ENCODE peak calls at places on chromosomes 12 and 14, in nine cellular contexts. W is tibial nerve, O is prostate gland, K is kidney, A is heart right ventricle, H is cardiac muscle cell, P is keratinocyte, L is HCT116, T is neural progenitor cell. B is an unnamed sample. For H3K4me1, the result is how much of the 10 kb centered on the place peaks cover.

GRCh38 chr12:39392154-39392925 is 50.6 kb downstream of the KIF21A start:
- DNase-seq in W (no peak), O (no peak), K (no peak), A (no peak), H (no peak), P (no peak), L (no peak), T (no peak), B (no peak)

GRCh38 chr14:61940669-61941420 is 178.6 kb downstream of the SNAPC1 start:
- DNase-seq in W (no peak), O (no peak), K (no peak), A (no peak), H (no peak), P (no peak), L (no peak), T (peak), B (peak)

GRCh38 chr14:34018564-34019244 is 67.8 kb upstream of the EGLN3 start:
- DNase-seq in W (peak), O (no peak), K (no peak), A (peak), H (no peak), P (no peak), L (no peak), T (no peak), B (no peak)

GRCh38 chr14:93175492-93175891 is 9.2 kb downstream of the MOAP1 start:
- DNase-seq in W (no peak), O (no peak), K (no peak), A (no peak), H (no peak), P (no peak), L (no peak), T (no peak), B (no peak)

GRCh38 chr12:67452119-67452805 is 183.1 kb downstream of the CAND1 start:
- DNase-seq in W (no peak), O (no peak), K (no peak), A (no peak), H (no peak), P (no peak), L (no peak), T (no peak), B (no peak)

GRCh38 chr14:95931384-95931783 is 54.8 kb downstream of the TUNAR start:
- DNase-seq in W (no peak), O (no peak), K (no peak), A (no peak), H (no peak), P (no peak), L (no peak), T (no peak), B (no peak)

GRCh38 chr14:75340921-75341320 is 62.3 kb downstream of the FOS start:
- DNase-seq in W (peak), O (peak), K (peak), A (peak), H (no peak), P (no peak), L (no peak), T (no peak), B (no peak)

GRCh38 chr12:39011161-39011560 is 105.8 kb upstream of the CPNE8 start:
- DNase-seq in W (no peak), O (no peak), K (no peak), A (no peak), H (no peak), P (no peak), L (no peak), T (no peak), B (no peak)

GRCh38 chr14:60753264-60754126 is 18.9 kb downstream of the MNAT1 start:
- DNase-seq in W (no peak), O (no peak), K (no peak), A (no peak), H (no peak), P (no peak), L (no peak), T (no peak), B (no peak)

GRCh38 chr12:47824198-47824597 is 4.5 kb upstream of the HDAC7 start:
- DNase-seq in W (no peak), O (no peak), K (no peak), A (no peak), H (no peak), P (no peak), L (no peak), T (no peak), B (no peak)

GRCh38 chr14:39268393-39268792 is 34.7 kb downstream of the MIA2 start:
- DNase-seq in W (no peak), O (no peak), K (no peak), A (no peak), H (peak), P (no peak), L (no peak), T (peak), B (no peak)

GRCh38 chr12:107514887-107515445 is 170.6 kb upstream of the PWP1 start:
- DNase-seq in W (no peak), O (no peak), K (no peak), A (no peak), H (no peak), P (peak), L (no peak), T (no peak), B (no peak)

GRCh38 chr12:89707623-89707991 is 1.0 kb downstream of the ATP2B1 start:
- DNase-seq in W (no peak), O (peak), K (peak), A (peak), H (peak), P (no peak), L (no peak), T (peak), B (peak)

GRCh38 chr12:108215458-108215857 is 86.4 kb downstream of the WSCD2 start:
- DNase-seq in W (no peak), O (no peak), K (no peak), A (no peak), H (no peak), P (no peak), L (no peak), T (no peak), B (no peak)

GRCh38 chr12:46373303-46374182 is 970 bp upstream of the SLC38A2 start:
- DNase-seq in W (peak), O (peak), K (peak), A (peak), H (peak), P (no peak), L (no peak), T (peak), B (peak)

GRCh38 chr12:71639341-71639760 is 24.3 kb downstream of the ZFC3H1 start:
- DNase-seq in W (no peak), O (no peak), K (no peak), A (no peak), H (peak), P (no peak), L (no peak), T (peak), B (no peak)

GRCh38 chr12:127182018-127182417 is 1085.0 kb upstream of the TMEM132C start:
- DNase-seq in W (no peak), O (no peak), K (no peak), A (no peak), H (no peak), P (no peak), L (no peak), T (no peak), B (no peak)

GRCh38 chr12:450438-450837 is 9.3 kb upstream of the B4GALNT3 start:
- DNase-seq in W (no peak), O (no peak), K (no peak), A (no peak), H (peak), P (no peak), L (no peak), T (no peak), B (no peak)

GRCh38 chr14:69713127-69713800 is 53.7 kb upstream of the SRSF5 start:
- DNase-seq in W (no peak), O (peak), K (no peak), A (no peak), H (peak), P (peak), L (no peak), T (peak), B (no peak)

GRCh38 chr14:64928239-64929002 is 14.1 kb downstream of the GPX2 start:
- DNase-seq in W (no peak), O (no peak), K (no peak), A (no peak), H (no peak), P (no peak), L (no peak), T (no peak), B (no peak)

GRCh38 chr14:35140718-35141581 is 18.6 kb downstream of the PRORP start:
- DNase-seq in W (no peak), O (no peak), K (no peak), A (no peak), H (no peak), P (no peak), L (no peak), T (no peak), B (no peak)

GRCh38 chr12:27583981-27584380 is 60.0 kb downstream of the PPFIBP1 start:
- DNase-seq in W (no peak), O (no peak), K (no peak), A (no peak), H (no peak), P (no peak), L (no peak), T (no peak), B (no peak)

GRCh38 chr12:88362439-88362838 is 217.8 kb downstream of the KITLG start:
- DNase-seq in W (no peak), O (no peak), K (no peak), A (no peak), H (no peak), P (no peak), L (no peak), T (no peak), B (peak)

GRCh38 chr12:111091036-111091435 is 170.7 kb upstream of the MYL2 start:
- DNase-seq in W (no peak), O (no peak), K (no peak), A (no peak), H (no peak), P (no peak), L (no peak), T (no peak), B (no peak)

GRCh38 chr14:35402323-35403084 is 2.0 kb downstream of the NFKBIA start:
- DNase-seq in W (no peak), O (no peak), K (peak), A (no peak), H (no peak), P (no peak), L (no peak), T (no peak), B (no peak)

GRCh38 chr12:292186-292585 is 29.6 kb upstream of the SLC6A13 start:
- DNase-seq in W (no peak), O (no peak), K (no peak), A (no peak), H (no peak), P (no peak), L (no peak), T (no peak), B (peak)

GRCh38 chr14:67734675-67735074 is 33.0 kb downstream of the RDH12 start:
- DNase-seq in W (no peak), O (no peak), K (no peak), A (no peak), H (no peak), P (no peak), L (no peak), T (peak), B (peak)

GRCh38 chr14:74035556-74035955 is 16.4 kb downstream of the BBOF1 start:
- DNase-seq in W (no peak), O (no peak), K (no peak), A (no peak), H (no peak), P (no peak), L (no peak), T (no peak), B (peak)

GRCh38 chr12:674272-674781 is 11.1 kb upstream of the NINJ2 start:
- DNase-seq in W (no peak), O (no peak), K (no peak), A (no peak), H (no peak), P (no peak), L (no peak), T (no peak), B (peak)

GRCh38 chr14:83744901-83745300 is 1785.0 kb upstream of the FLRT2 start:
- DNase-seq in W (no peak), O (no peak), K (no peak), A (no peak), H (no peak), P (no peak), L (no peak), T (no peak), B (no peak)

GRCh38 chr12:19971396-19971802 is 396.9 kb upstream of the PDE3A start:
- DNase-seq in W (no peak), O (no peak), K (peak), A (no peak), H (peak), P (no peak), L (peak), T (peak), B (no peak)

GRCh38 chr14:89455412-89455811 is 38.4 kb upstream of the FOXN3 start:
- DNase-seq in W (no peak), O (no peak), K (no peak), A (peak), H (peak), P (no peak), L (no peak), T (peak), B (no peak)

GRCh38 chr14:97379091-97379531 is 581.9 kb downstream of the VRK1 start:
- DNase-seq in W (no peak), O (no peak), K (no peak), A (no peak), H (no peak), P (no peak), L (no peak), T (peak), B (no peak)

GRCh38 chr12:92261071-92261470 is 115.4 kb upstream of the BTG1 start:
- DNase-seq in W (no peak), O (no peak), K (no peak), A (no peak), H (no peak), P (no peak), L (no peak), T (no peak), B (no peak)

GRCh38 chr12:21988619-21989018 is 47.4 kb upstream of the ABCC9 start:
- DNase-seq in W (no peak), O (no peak), K (no peak), A (no peak), H (no peak), P (no peak), L (no peak), T (peak), B (no peak)

DNA sequence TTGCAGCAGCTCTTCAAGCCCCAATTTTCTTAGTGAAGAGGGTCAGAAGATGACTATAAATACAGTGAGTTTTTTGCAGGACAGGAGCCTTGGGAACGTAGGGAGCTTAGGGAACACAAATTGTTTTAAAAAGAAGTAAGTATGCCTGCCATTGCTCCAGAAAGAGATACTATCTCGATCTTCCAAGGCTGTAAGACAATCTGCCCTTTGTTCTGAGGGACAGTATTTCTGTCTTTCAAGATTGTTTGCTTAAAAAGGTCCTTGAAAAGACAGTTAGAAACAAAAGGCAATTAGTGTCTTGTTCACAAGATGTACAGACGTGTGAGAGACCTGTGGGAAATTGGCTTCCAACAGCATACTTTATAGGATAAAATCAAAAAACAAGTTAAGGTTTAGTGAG is 321.2 kb upstream of the FAR2 start:
- DNase-seq in W (no peak), O (no peak), K (no peak), A (no peak), H (no peak), P (no peak), L (no peak), T (no peak), B (no peak)
- H3K27ac ChIP-seq in W (no peak), O (no peak), K (no peak), A (no peak), H (no peak), P (no peak), L (no peak), T (no peak), B (no peak)

DNA sequence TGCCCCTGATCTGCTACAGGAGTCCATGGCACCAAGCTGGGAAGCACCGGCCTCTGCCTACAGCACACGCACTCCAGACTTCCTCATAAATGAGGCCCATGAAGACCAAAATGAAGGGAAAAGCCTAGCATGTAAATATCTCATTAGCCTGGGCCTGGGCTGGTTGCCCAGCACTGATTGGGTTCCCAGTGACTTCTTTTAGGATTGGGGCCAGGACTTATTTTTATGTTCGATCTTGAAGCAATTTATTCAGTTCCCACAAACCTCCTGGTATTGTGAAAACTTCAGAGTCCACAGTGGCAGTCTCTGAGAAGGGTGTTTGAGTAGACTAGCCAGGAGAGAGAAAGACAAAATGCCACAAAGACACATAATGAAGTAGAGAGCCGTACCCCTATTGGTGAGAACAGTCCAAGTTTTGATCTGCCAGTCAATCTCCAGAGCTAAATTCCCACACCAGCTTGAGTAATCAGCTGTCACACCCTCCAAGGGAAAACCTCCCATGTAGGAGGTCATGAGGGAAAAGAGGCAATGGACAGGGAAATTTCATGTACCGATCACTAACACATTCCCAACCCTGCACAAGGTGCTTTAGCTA is 78.2 kb downstream of the PHLDA1 start:
- DNase-seq in W (no peak), O (no peak), K (no peak), A (no peak), H (no peak), P (no peak), L (no peak), T (no peak), B (no peak)
- H3K4me1 ChIP-seq in W (under half), O (under half), K (under half), A (under half), H (under half), P (under half), L (half or more), T (under half), B (under half)

GRCh38 chr12:12349711-12350665 is at the start of gene MANSC1:
- DNase-seq in W (no peak), O (peak), K (peak), A (peak), H (peak), P (no peak), L (no peak), T (peak), B (peak)
- H3K27ac ChIP-seq in W (no peak), O (peak), K (peak), A (peak), H (no peak), P (peak), L (no peak), T (no peak), B (no peak)

GRCh38 chr12:52216807-52217206 is 16.2 kb upstream of the KRT7 start:
- DNase-seq in W (no peak), O (peak), K (peak), A (peak), H (no peak), P (no peak), L (no peak), T (no peak), B (no peak)
- H3K4me1 ChIP-seq in W (under half), O (under half), K (under half), A (under half), H (under half), P (half or more), L (half or more), T (under half), B (under half)

DNA sequence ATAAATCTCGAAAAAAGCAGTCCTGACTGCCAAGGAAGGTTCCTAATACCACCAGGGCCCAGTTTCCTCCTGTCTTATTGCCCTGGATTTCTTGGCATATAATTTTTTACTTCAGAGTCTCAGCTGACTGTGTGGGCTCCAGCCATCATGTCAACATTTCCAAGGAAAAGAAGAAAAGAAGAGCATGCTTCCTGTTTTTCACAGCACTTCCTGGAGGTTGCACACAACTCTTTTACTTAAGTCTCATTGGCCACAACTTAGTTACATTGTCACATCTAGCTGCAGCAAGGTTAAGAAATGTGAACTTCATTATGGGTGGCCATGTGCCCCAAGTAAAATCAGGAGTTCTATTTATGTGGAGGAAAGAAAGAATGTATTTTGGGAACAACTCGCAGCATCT is 24.3 kb downstream of the DACT1 start:
- DNase-seq in W (no peak), O (no peak), K (no peak), A (no peak), H (no peak), P (no peak), L (no peak), T (no peak), B (no peak)
- H3K27ac ChIP-seq in W (no peak), O (no peak), K (no peak), A (no peak), H (peak), P (no peak), L (no peak), T (no peak), B (no peak)

B was measured in osteoblast.